ENCODE peak calls at places on chromosomes 6 and 20, in six cellular contexts. One of them, this sample, is unnamed.

GRCh38 chr6:43172127-43173007 is 1.3 kb downstream of the SRF start:
- DNase-seq in neural progenitor cell: peak; percentile 58
- DNase-seq in astrocyte: no peak
- DNase-seq in mammary epithelial cell: peak; percentile 47
- DNase-seq in PC-9: peak; percentile 36
- DNase-seq in GM23338: peak; percentile 34
- DNase-seq in this sample: peak; percentile 74

GRCh38 chr6:137882225-137882961 is 15.3 kb downstream of the TNFAIP3 start:
- DNase-seq in neural progenitor cell: no peak
- DNase-seq in astrocyte: no peak
- DNase-seq in mammary epithelial cell: peak; percentile 44
- DNase-seq in PC-9: no peak
- DNase-seq in GM23338: no peak
- DNase-seq in this sample: no peak

GRCh38 chr20:15814360-15814759 is 758.9 kb downstream of the KIF16B start:
- DNase-seq in neural progenitor cell: no peak
- DNase-seq in astrocyte: no peak
- DNase-seq in mammary epithelial cell: no peak
- DNase-seq in PC-9: no peak
- DNase-seq in GM23338: no peak
- DNase-seq in this sample: no peak

GRCh38 chr6:56329296-56330050 is 82.1 kb upstream of the COL21A1 start:
- DNase-seq in neural progenitor cell: no peak
- DNase-seq in astrocyte: peak; percentile 77
- DNase-seq in mammary epithelial cell: no peak
- DNase-seq in PC-9: no peak
- DNase-seq in GM23338: no peak
- DNase-seq in this sample: no peak

GRCh38 chr6:109241199-109241598 is 141.1 kb downstream of the CD164 start:
- DNase-seq in neural progenitor cell: no peak
- DNase-seq in astrocyte: peak; percentile 4
- DNase-seq in mammary epithelial cell: peak; percentile 57
- DNase-seq in PC-9: no peak
- DNase-seq in GM23338: no peak
- DNase-seq in this sample: no peak

GRCh38 chr6:5094327-5094726 is 9.2 kb downstream of the PPP1R3G start:
- DNase-seq in neural progenitor cell: no peak
- DNase-seq in astrocyte: peak; percentile 97
- DNase-seq in mammary epithelial cell: peak; percentile 71
- DNase-seq in PC-9: no peak
- DNase-seq in GM23338: no peak
- DNase-seq in this sample: no peak

GRCh38 chr20:46998497-46999190 is 104.0 kb downstream of the EYA2 start:
- DNase-seq in neural progenitor cell: no peak
- DNase-seq in astrocyte: no peak
- DNase-seq in mammary epithelial cell: no peak
- DNase-seq in PC-9: no peak
- DNase-seq in GM23338: peak; percentile 71
- DNase-seq in this sample: no peak

GRCh38 chr6:13687917-13688351 is 23.7 kb downstream of the RANBP9 start:
- DNase-seq in neural progenitor cell: no peak
- DNase-seq in astrocyte: no peak
- DNase-seq in mammary epithelial cell: peak; percentile 3
- DNase-seq in PC-9: no peak
- DNase-seq in GM23338: no peak
- DNase-seq in this sample: no peak

GRCh38 chr6:13989424-13990144 is 64.8 kb downstream of the RNF182 start:
- DNase-seq in neural progenitor cell: no peak
- DNase-seq in astrocyte: no peak
- DNase-seq in mammary epithelial cell: no peak
- DNase-seq in PC-9: no peak
- DNase-seq in GM23338: peak; percentile 23
- DNase-seq in this sample: no peak

GRCh38 chr20:23396961-23397620 is 24.2 kb downstream of the NAPB start:
- DNase-seq in neural progenitor cell: no peak
- DNase-seq in astrocyte: no peak
- DNase-seq in mammary epithelial cell: no peak
- DNase-seq in PC-9: no peak
- DNase-seq in GM23338: no peak
- DNase-seq in this sample: no peak

GRCh38 chr20:18739785-18740184 is 73.8 kb upstream of the SCP2D1 start:
- DNase-seq in neural progenitor cell: peak; percentile 48
- DNase-seq in astrocyte: peak; percentile 66
- DNase-seq in mammary epithelial cell: no peak
- DNase-seq in PC-9: no peak
- DNase-seq in GM23338: peak; percentile 50
- DNase-seq in this sample: peak; percentile 50

GRCh38 chr6:131073577-131073976 is 10.5 kb upstream of the EPB41L2 start:
- DNase-seq in neural progenitor cell: no peak
- DNase-seq in astrocyte: no peak
- DNase-seq in mammary epithelial cell: no peak
- DNase-seq in PC-9: no peak
- DNase-seq in GM23338: no peak
- DNase-seq in this sample: no peak

GRCh38 chr6:108862479-108863191 is 14.4 kb downstream of the ARMC2 start:
- DNase-seq in neural progenitor cell: no peak
- DNase-seq in astrocyte: no peak
- DNase-seq in mammary epithelial cell: no peak
- DNase-seq in PC-9: no peak
- DNase-seq in GM23338: no peak
- DNase-seq in this sample: no peak

GRCh38 chr6:106118835-106119443 is 32.8 kb downstream of the PRDM1 start:
- DNase-seq in neural progenitor cell: no peak
- DNase-seq in astrocyte: no peak
- DNase-seq in mammary epithelial cell: no peak
- DNase-seq in PC-9: no peak
- DNase-seq in GM23338: no peak
- DNase-seq in this sample: no peak

GRCh38 chr6:92708270-92708669 is 711.1 kb downstream of the EPHA7 start:
- DNase-seq in neural progenitor cell: no peak
- DNase-seq in astrocyte: peak; percentile 13
- DNase-seq in mammary epithelial cell: no peak
- DNase-seq in PC-9: no peak
- DNase-seq in GM23338: no peak
- DNase-seq in this sample: no peak

GRCh38 chr6:110629153-110629552 is 152.7 kb upstream of the SLC22A16 start:
- DNase-seq in neural progenitor cell: no peak
- DNase-seq in astrocyte: no peak
- DNase-seq in mammary epithelial cell: no peak
- DNase-seq in PC-9: no peak
- DNase-seq in GM23338: no peak
- DNase-seq in this sample: no peak

GRCh38 chr20:63087872-63088680 is 81.3 kb upstream of the BHLHE23 start:
- DNase-seq in neural progenitor cell: no peak
- DNase-seq in astrocyte: no peak
- DNase-seq in mammary epithelial cell: no peak
- DNase-seq in PC-9: no peak
- DNase-seq in GM23338: no peak
- DNase-seq in this sample: no peak

GRCh38 chr20:50187403-50188051 is 3.1 kb upstream of the CEBPB start:
- DNase-seq in neural progenitor cell: no peak
- DNase-seq in astrocyte: peak; percentile 51
- DNase-seq in mammary epithelial cell: peak; percentile 50
- DNase-seq in PC-9: peak; percentile 33
- DNase-seq in GM23338: peak; percentile 46
- DNase-seq in this sample: no peak

GRCh38 chr6:34138924-34139323 is 7.0 kb downstream of the GRM4 start:
- DNase-seq in neural progenitor cell: peak; percentile 58
- DNase-seq in astrocyte: no peak
- DNase-seq in mammary epithelial cell: no peak
- DNase-seq in PC-9: no peak
- DNase-seq in GM23338: peak; percentile 62
- DNase-seq in this sample: no peak

GRCh38 chr6:160198577-160199211 is 59.9 kb downstream of the SLC22A2 start:
- DNase-seq in neural progenitor cell: no peak
- DNase-seq in astrocyte: peak; percentile 38
- DNase-seq in mammary epithelial cell: no peak
- DNase-seq in PC-9: no peak
- DNase-seq in GM23338: no peak
- DNase-seq in this sample: no peak

GRCh38 chr6:28643017-28643740 is 117.5 kb downstream of the GPX5 start:
- DNase-seq in neural progenitor cell: peak; percentile 62
- DNase-seq in astrocyte: peak; percentile 71
- DNase-seq in mammary epithelial cell: peak; percentile 86
- DNase-seq in PC-9: peak; percentile 61
- DNase-seq in GM23338: peak; percentile 83
- DNase-seq in this sample: peak; percentile 38

GRCh38 chr6:76418657-76419217 is 346.3 kb upstream of the IMPG1 start:
- DNase-seq in neural progenitor cell: no peak
- DNase-seq in astrocyte: no peak
- DNase-seq in mammary epithelial cell: no peak
- DNase-seq in PC-9: no peak
- DNase-seq in GM23338: no peak
- DNase-seq in this sample: no peak

GRCh38 chr20:9912858-9913434 is 74.1 kb upstream of the PAK5 start:
- DNase-seq in neural progenitor cell: peak; percentile 62
- DNase-seq in astrocyte: peak; percentile 6
- DNase-seq in mammary epithelial cell: peak; percentile 50
- DNase-seq in PC-9: peak; percentile 16
- DNase-seq in GM23338: peak; percentile 64
- DNase-seq in this sample: peak; percentile 50

GRCh38 chr6:90368601-90369000 is 72.0 kb upstream of the BACH2 start:
- DNase-seq in neural progenitor cell: no peak
- DNase-seq in astrocyte: peak; percentile 88
- DNase-seq in mammary epithelial cell: no peak
- DNase-seq in PC-9: peak; percentile 8
- DNase-seq in GM23338: no peak
- DNase-seq in this sample: no peak

GRCh38 chr6:142760152-142760551 is 184.8 kb downstream of the HIVEP2 start:
- DNase-seq in neural progenitor cell: no peak
- DNase-seq in astrocyte: peak; percentile 71
- DNase-seq in mammary epithelial cell: no peak
- DNase-seq in PC-9: no peak
- DNase-seq in GM23338: no peak
- DNase-seq in this sample: no peak

GRCh38 chr6:164415832-164416563 is 893.4 kb downstream of the C6orf118 start:
- DNase-seq in neural progenitor cell: peak; percentile 8
- DNase-seq in astrocyte: no peak
- DNase-seq in mammary epithelial cell: no peak
- DNase-seq in PC-9: no peak
- DNase-seq in GM23338: no peak
- DNase-seq in this sample: no peak

DNA sequence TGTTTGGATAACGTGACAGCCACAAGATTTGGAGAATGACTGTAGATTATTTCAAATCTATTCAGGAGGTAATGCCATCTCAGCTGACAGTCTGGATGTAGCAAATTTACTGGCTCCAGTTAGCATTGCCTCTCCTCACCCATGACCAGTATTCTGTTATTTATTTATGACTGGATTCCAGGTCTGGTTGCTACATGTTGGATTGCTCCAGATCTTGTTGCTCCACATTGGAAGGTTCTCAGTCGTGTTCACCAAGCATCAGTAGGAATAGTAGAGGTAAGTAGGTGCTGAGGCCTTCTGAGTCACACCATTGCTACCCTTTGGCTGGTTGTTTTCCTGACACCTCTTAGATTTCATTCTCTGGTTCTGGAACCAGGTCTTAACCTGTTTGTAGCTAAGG is 69.5 kb upstream of the ELOVL5 start:
- DNase-seq in neural progenitor cell: no peak
- DNase-seq in astrocyte: no peak
- DNase-seq in mammary epithelial cell: no peak
- DNase-seq in PC-9: no peak
- DNase-seq in GM23338: no peak
- DNase-seq in this sample: no peak
- H2AFZ ChIP-seq in neural progenitor cell: no peak overlapping the region
- H2AFZ ChIP-seq in astrocyte: no peak overlapping the region
- H2AFZ ChIP-seq in mammary epithelial cell: no peak overlapping the region
- H2AFZ ChIP-seq in PC-9: no peak overlapping the region
- H2AFZ ChIP-seq in GM23338: no peak overlapping the region
- H2AFZ ChIP-seq in this sample: no peak overlapping the region

GRCh38 chr6:135066397-135066796 is 11.8 kb upstream of the HBS1L start:
- DNase-seq in neural progenitor cell: no peak
- DNase-seq in astrocyte: no peak
- DNase-seq in mammary epithelial cell: no peak
- DNase-seq in PC-9: no peak
- DNase-seq in GM23338: no peak
- DNase-seq in this sample: no peak
- H2AFZ ChIP-seq in neural progenitor cell: no peak overlapping the region
- H2AFZ ChIP-seq in astrocyte: no peak overlapping the region
- H2AFZ ChIP-seq in mammary epithelial cell: no peak overlapping the region
- H2AFZ ChIP-seq in PC-9: peak overlapping the region; percentile 10
- H2AFZ ChIP-seq in GM23338: no peak overlapping the region
- H2AFZ ChIP-seq in this sample: peak overlapping the region; percentile 63

GRCh38 chr6:133683603-133684002 is 205.3 kb upstream of the TCF21 start:
- DNase-seq in neural progenitor cell: no peak
- DNase-seq in astrocyte: no peak
- DNase-seq in mammary epithelial cell: no peak
- DNase-seq in PC-9: no peak
- DNase-seq in GM23338: no peak
- DNase-seq in this sample: no peak

GRCh38 chr6:133680994-133681393 is 207.9 kb upstream of the TCF21 start:
- DNase-seq in neural progenitor cell: no peak
- DNase-seq in astrocyte: no peak
- DNase-seq in mammary epithelial cell: no peak
- DNase-seq in PC-9: no peak
- DNase-seq in GM23338: no peak
- DNase-seq in this sample: no peak

GRCh38 chr6:133682506-133683290 is 206.2 kb upstream of the TCF21 start:
- DNase-seq in neural progenitor cell: no peak
- DNase-seq in astrocyte: peak; percentile 58
- DNase-seq in mammary epithelial cell: no peak
- DNase-seq in PC-9: no peak
- DNase-seq in GM23338: no peak
- DNase-seq in this sample: no peak

DNA sequence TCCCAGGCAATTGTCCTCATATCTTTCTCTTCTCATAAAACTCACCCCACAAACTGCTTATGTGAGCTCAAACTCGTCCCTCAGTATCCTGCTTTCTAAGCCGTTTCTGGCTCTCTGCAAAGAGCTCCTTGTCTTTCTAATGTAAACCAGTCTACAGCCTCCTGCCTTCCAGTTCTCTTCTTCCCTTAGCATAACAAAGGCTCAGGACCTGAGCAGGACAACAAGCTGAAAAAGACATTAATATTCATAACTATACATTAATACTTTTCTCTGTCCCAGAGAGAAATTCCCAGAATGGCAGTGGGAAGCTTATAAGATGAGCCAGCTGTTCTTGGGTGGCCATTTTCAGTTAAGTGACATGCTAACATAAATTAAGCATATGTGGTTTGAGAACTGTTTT is 207.0 kb upstream of the TCF21 start:
- DNase-seq in neural progenitor cell: peak; percentile 9
- DNase-seq in astrocyte: no peak
- DNase-seq in mammary epithelial cell: no peak
- DNase-seq in PC-9: no peak
- DNase-seq in GM23338: peak; percentile 81
- DNase-seq in this sample: no peak
- H2AFZ ChIP-seq in neural progenitor cell: peak overlapping the region; percentile 96
- H2AFZ ChIP-seq in astrocyte: no peak overlapping the region
- H2AFZ ChIP-seq in mammary epithelial cell: no peak overlapping the region
- H2AFZ ChIP-seq in PC-9: peak overlapping the region; percentile 31
- H2AFZ ChIP-seq in GM23338: no peak overlapping the region
- H2AFZ ChIP-seq in this sample: no peak overlapping the region

GRCh38 chr6:135411849-135412248 is 85.7 kb downstream of the AHI1 start:
- DNase-seq in neural progenitor cell: no peak
- DNase-seq in astrocyte: no peak
- DNase-seq in mammary epithelial cell: no peak
- DNase-seq in PC-9: no peak
- DNase-seq in GM23338: no peak
- DNase-seq in this sample: no peak

GRCh38 chr6:135411339-135411738 is 86.2 kb downstream of the AHI1 start:
- DNase-seq in neural progenitor cell: no peak
- DNase-seq in astrocyte: no peak
- DNase-seq in mammary epithelial cell: no peak
- DNase-seq in PC-9: no peak
- DNase-seq in GM23338: no peak
- DNase-seq in this sample: no peak

GRCh38 chr6:135410856-135411255 is 86.7 kb downstream of the AHI1 start:
- DNase-seq in neural progenitor cell: no peak
- DNase-seq in astrocyte: no peak
- DNase-seq in mammary epithelial cell: no peak
- DNase-seq in PC-9: no peak
- DNase-seq in GM23338: no peak
- DNase-seq in this sample: no peak
- H2AFZ ChIP-seq in neural progenitor cell: no peak overlapping the region
- H2AFZ ChIP-seq in astrocyte: no peak overlapping the region
- H2AFZ ChIP-seq in mammary epithelial cell: no peak overlapping the region
- H2AFZ ChIP-seq in PC-9: no peak overlapping the region
- H2AFZ ChIP-seq in GM23338: no peak overlapping the region
- H2AFZ ChIP-seq in this sample: no peak overlapping the region

This sample was measured in SK-N-SH.